ENCODE peak calls at places on chromosome 11, in six cellular contexts. E is tibial artery; X is naive thymus-derived CD4-positive, alpha-beta T cell; D is fibroblast of lung; K is stomach; C is adrenal gland. Q is an unnamed sample.
A peak's percentile ranks its signal among the peaks of the same experiment; 100 is the strongest.

GRCh38 chr11:68066742-68067141 is 27.9 kb downstream of the TCIRG1 start:
- DNase-seq in E (no peak), D (peak; percentile 40), C (no peak), X (no peak), K (no peak), Q (no peak)

GRCh38 chr11:73194593-73194992 is 23.5 kb upstream of the P2RY2 start:
- DNase-seq in C (no peak), K (no peak), X (no peak), D (no peak), E (no peak), Q (no peak)

GRCh38 chr11:84256618-84257017 is 970.5 kb upstream of the CCDC90B start:
- DNase-seq in K (no peak), D (no peak), E (no peak), X (no peak), C (no peak), Q (no peak)

GRCh38 chr11:19279455-19279854 is 38.7 kb upstream of the E2F8 start:
- DNase-seq in D (no peak), E (no peak), X (no peak), K (no peak), C (no peak), Q (no peak)

GRCh38 chr11:85626496-85626895 is 648 bp downstream of the DLG2 start:
- DNase-seq in K (peak; percentile 34), C (peak; percentile 26), E (no peak), X (no peak), D (no peak), Q (no peak)

GRCh38 chr11:66160709-66161108 is 90.6 kb downstream of the PACS1 start:
- DNase-seq in C (no peak), K (no peak), E (no peak), D (no peak), X (no peak), Q (no peak)

GRCh38 chr11:2569321-2569721 is 124.5 kb downstream of the KCNQ1 start:
- DNase-seq in D (no peak), K (no peak), E (no peak), C (no peak), X (no peak), Q (peak; percentile 6)

GRCh38 chr11:3215346-3216026 is 3.1 kb downstream of the MRGPRG start:
- DNase-seq in E (peak; percentile 7), X (no peak), K (no peak), D (no peak), C (no peak), Q (peak; percentile 8)

GRCh38 chr11:69356703-69357457 is 62.9 kb downstream of the MYEOV start:
- DNase-seq in D (no peak), E (no peak), C (peak; percentile 9), X (no peak), K (peak; percentile 15), Q (peak; percentile 1)

GRCh38 chr11:20158597-20159257 is 1.5 kb downstream of the DBX1 start:
- DNase-seq in D (peak; percentile 65), E (peak; percentile 39), C (peak; percentile 72), X (no peak), K (peak; percentile 41), Q (peak; percentile 57)

GRCh38 chr11:67530282-67530592 is 7.0 kb upstream of the CABP2 start:
- DNase-seq in C (no peak), X (no peak), K (no peak), D (no peak), E (no peak), Q (no peak)

GRCh38 chr11:14350215-14350614 is 8.8 kb downstream of the RRAS2 start:
- DNase-seq in E (no peak), X (no peak), D (no peak), K (no peak), C (no peak), Q (no peak)

GRCh38 chr11:8060801-8061554 is 20.0 kb upstream of the TUB start:
- DNase-seq in X (no peak), E (peak; percentile 14), C (no peak), K (peak; percentile 18), D (peak; percentile 89), Q (no peak)

GRCh38 chr11:8102296-8102915 is 21.4 kb downstream of the TUB start:
- DNase-seq in E (no peak), K (peak; percentile 9), D (no peak), X (no peak), C (no peak), Q (no peak)

GRCh38 chr11:107545101-107545514 is 20.4 kb downstream of the ALKBH8 start:
- DNase-seq in D (peak; percentile 95), K (no peak), E (no peak), C (no peak), X (no peak), Q (no peak)

GRCh38 chr11:75721852-75722668 is 4.4 kb downstream of the MOGAT2 start:
- DNase-seq in D (no peak), X (no peak), C (no peak), E (no peak), K (no peak), Q (no peak)

GRCh38 chr11:58934945-58935513 is 4.3 kb upstream of the GLYATL1 start:
- DNase-seq in X (no peak), K (no peak), E (no peak), C (no peak), D (no peak), Q (no peak)

GRCh38 chr11:130527648-130528300 is 79.3 kb downstream of the ADAMTS15 start:
- DNase-seq in D (peak; percentile 86), X (no peak), C (no peak), E (no peak), K (no peak), Q (peak; percentile 55)

GRCh38 chr11:50080256-50080655 is 47.6 kb downstream of the OR4C45 start:
- DNase-seq in X (no peak), K (no peak), E (no peak), C (no peak), D (no peak), Q (no peak)

GRCh38 chr11:3674189-3674588 is 3.0 kb upstream of the CHRNA10 start:
- DNase-seq in D (peak; percentile 92), C (no peak), X (no peak), K (no peak), E (no peak), Q (no peak)

GRCh38 chr11:100338144-100338840 is 348.8 kb upstream of the ARHGAP42 start:
- DNase-seq in K (no peak), C (no peak), E (no peak), X (no peak), D (no peak), Q (no peak)
- H3K9me3 ChIP-seq in K (no peaks in the 10 kb centered on the region), C (no peaks in the 10 kb centered on the region), E (no peaks in the 10 kb centered on the region), X (peaks cover 13% of the 10 kb centered on the region), D (no peaks in the 10 kb centered on the region), Q (no peaks in the 10 kb centered on the region)

GRCh38 chr11:62428871-62429601 is 10.2 kb downstream of the SCGB1A1 start:
- DNase-seq in K (no peak), X (no peak), C (no peak), E (no peak), D (no peak), Q (no peak)

GRCh38 chr11:62430350-62430749 is 11.5 kb downstream of the SCGB1A1 start:
- DNase-seq in K (no peak), D (no peak), C (no peak), E (no peak), X (no peak), Q (no peak)

GRCh38 chr11:62431171-62431895 is 12.5 kb downstream of the SCGB1A1 start:
- DNase-seq in D (peak; percentile 93), K (no peak), C (no peak), E (no peak), X (no peak), Q (no peak)

GRCh38 chr11:62423012-62423411 is 4.2 kb downstream of the SCGB1A1 start:
- DNase-seq in D (no peak), K (no peak), E (no peak), C (no peak), X (no peak), Q (no peak)

DNA sequence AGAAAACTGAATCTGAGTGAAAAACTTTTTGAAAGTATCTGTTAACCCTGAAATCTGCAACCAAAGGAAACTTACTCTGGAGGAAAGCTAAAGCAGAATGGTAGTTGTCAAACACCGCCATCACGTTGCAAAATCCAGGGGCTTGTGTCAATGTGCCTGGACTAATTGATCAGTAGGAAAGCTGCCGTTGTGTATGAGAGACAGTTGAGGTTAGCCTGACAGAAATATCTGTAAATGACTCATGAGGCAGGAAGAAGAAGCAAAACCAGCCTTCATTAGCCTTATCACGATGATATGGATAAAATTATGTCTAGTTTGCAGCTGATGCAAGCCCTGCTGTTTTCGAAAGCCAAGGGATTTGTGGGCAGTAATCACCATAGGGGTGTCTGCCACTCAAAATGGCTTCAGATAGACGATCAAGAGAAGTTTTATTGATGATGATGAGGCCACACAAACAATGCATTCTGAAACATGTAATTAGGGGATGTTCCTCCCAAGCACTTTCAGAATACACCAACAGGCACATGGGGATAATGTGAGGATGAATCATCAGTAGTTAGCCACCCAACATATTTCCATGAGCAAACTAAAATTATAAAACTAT is 8.9 kb downstream of the SCGB1A1 start:
- DNase-seq in C (no peak), E (no peak), K (no peak), X (no peak), D (peak; percentile 74), Q (no peak)
- H3K27ac ChIP-seq in C (no peak overlapping the region), E (no peak overlapping the region), K (peak overlapping the region; percentile 27), X (no peak overlapping the region), D (peak overlapping the region; percentile 8), Q (no peak overlapping the region)

DNA sequence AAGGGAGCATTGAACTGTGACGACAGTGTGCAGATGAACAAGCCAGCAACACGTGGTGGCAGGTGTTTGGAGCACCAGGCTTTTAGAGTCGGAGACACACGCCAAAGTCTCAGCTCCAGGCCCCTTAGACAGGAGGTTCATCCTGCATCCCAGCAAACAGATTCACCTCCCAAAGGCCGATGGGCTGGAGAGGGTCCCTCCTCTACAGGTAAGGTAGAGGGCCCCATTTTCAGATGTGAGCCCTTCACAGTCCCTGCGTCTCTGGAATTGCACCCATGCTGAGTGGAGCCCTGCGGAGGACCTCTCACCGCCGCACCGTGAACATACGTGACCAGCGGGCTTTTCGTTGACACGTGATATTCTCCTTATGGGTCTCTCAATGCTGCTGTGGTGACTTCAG is 109.0 kb upstream of the B3GAT1 start:
- DNase-seq in K (no peak), E (no peak), C (no peak), X (no peak), D (no peak), Q (no peak)
- H3K4me1 ChIP-seq in K (no peaks in the 10 kb centered on the region), E (no peaks in the 10 kb centered on the region), C (no peaks in the 10 kb centered on the region), X (no peaks in the 10 kb centered on the region), D (no peaks in the 10 kb centered on the region), Q (no peaks in the 10 kb centered on the region)

GRCh38 chr11:134527382-134528243 is 115.6 kb upstream of the B3GAT1 start:
- DNase-seq in E (peak; percentile 8), X (no peak), D (no peak), K (peak; percentile 20), C (peak; percentile 9), Q (no peak)
- H3K9me3 ChIP-seq in E (no peaks in the 10 kb centered on the region), X (no peaks in the 10 kb centered on the region), D (no peaks in the 10 kb centered on the region), K (no peaks in the 10 kb centered on the region), C (no peaks in the 10 kb centered on the region), Q (no peaks in the 10 kb centered on the region)